ENCODE peak calls at places on chromosomes 4 and X, in six cellular contexts. X is H1, P is SK-N-SH, N is tibial nerve, E is sigmoid colon, U is transverse colon. F is an unnamed sample. For H3K36me3, the result is how much of the 10 kb centered on the place peaks cover.

GRCh38 chr4:2935762-2936743 is 27.2 kb downstream of the NOP14 start:
- DNase-seq in X (no peak), P (no peak), N (no peak), E (peak), U (no peak), F (peak)

GRCh38 chr4:124694961-124695598 is 17.5 kb downstream of the ANKRD50 start:
- DNase-seq in X (no peak), P (no peak), N (no peak), E (no peak), U (no peak), F (no peak)

GRCh38 chr4:2256156-2256731 is 5.7 kb downstream of the MXD4 start:
- DNase-seq in X (no peak), P (peak), N (peak), E (peak), U (peak), F (peak)

GRCh38 chrX:16712116-16712824 is at the start of gene CTPS2:
- DNase-seq in X (no peak), P (peak), N (peak), E (peak), U (peak), F (peak)

GRCh38 chr4:126807132-126807531 is 825.6 kb upstream of the INTU start:
- DNase-seq in X (no peak), P (no peak), N (no peak), E (no peak), U (no peak), F (no peak)

GRCh38 chrX:12771445-12772069 is 19.7 kb upstream of the PRPS2 start:
- DNase-seq in X (no peak), P (peak), N (no peak), E (no peak), U (peak), F (no peak)

GRCh38 chrX:41027388-41027787 is 57.9 kb upstream of the USP9X start:
- DNase-seq in X (no peak), P (no peak), N (no peak), E (no peak), U (no peak), F (no peak)

GRCh38 chrX:31483336-31483735 is 411.5 kb upstream of the FTHL17 start:
- DNase-seq in X (no peak), P (no peak), N (no peak), E (no peak), U (no peak), F (peak)

GRCh38 chr4:85175190-85175589 is 208.7 kb upstream of the WDFY3 start:
- DNase-seq in X (no peak), P (no peak), N (no peak), E (no peak), U (no peak), F (no peak)
- H3K36me3 ChIP-seq in X (under half), P (under half), N (under half), E (under half), U (under half), F (under half)

GRCh38 chr4:52912608-52913007 is 50.5 kb downstream of the RASL11B start:
- DNase-seq in X (no peak), P (no peak), N (no peak), E (no peak), U (no peak), F (no peak)
- H3K4me3 ChIP-seq in X (no peak), P (no peak), N (no peak), E (no peak), U (no peak), F (no peak)

DNA sequence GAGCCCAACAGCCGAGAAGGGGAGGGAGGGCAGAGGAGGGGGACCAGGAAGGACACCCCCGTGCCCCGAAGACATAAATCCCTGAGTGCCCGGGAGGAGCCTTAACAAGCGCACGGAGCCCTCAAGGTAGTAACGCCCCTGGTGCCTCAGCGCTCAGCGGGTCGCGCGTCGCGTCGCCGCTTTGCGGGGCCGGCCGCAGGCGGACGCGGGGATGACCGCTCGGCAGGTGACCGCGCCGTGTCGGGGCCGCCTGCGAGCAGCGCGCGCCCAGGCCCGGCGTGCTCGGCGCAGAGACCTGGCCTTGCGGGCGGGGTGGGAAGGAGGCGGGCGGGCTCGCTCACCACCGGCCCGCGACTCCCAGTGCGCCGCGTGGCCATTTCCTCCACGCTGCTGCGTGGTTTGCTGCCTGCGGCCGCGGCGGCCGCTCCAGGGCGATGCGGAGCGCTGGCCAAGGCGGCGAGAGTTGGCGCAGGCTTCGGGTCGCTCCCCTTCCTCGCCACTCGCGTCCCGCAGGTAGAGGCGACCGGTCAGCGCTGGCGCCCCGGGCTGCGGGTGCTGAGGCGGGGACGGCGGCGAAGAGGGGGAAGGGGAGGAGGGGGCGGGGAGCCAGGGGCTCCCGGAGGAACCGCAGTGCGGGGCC is 632 bp downstream of the CCSER1 start:
- DNase-seq in X (no peak), P (peak), N (no peak), E (peak), U (no peak), F (peak)
- TF ChIP-seq EP300 in X (no peak), P (no peak), N (no peak), E (no peak), U (no peak), F (no peak)

GRCh38 chr4:42248986-42249385 is 96.5 kb upstream of the BEND4 start:
- DNase-seq in X (no peak), P (no peak), N (no peak), E (no peak), U (no peak), F (no peak)
- H3K36me3 ChIP-seq in X (under half), P (under half), N (under half), E (under half), U (under half), F (under half)